ENCODE peak calls at places on chromosome 15, in five cellular contexts. W, X, D, O and R are unnamed samples.
A peak's percentile ranks its signal among the peaks of the same experiment; 100 is the strongest.

GRCh38 chr15:99987701-99988100 is 254.5 kb upstream of the LYSMD4 start:
- DNase-seq in W (no peak), X (no peak), D (peak; percentile 62), O (no peak), R (no peak)

GRCh38 chr15:85380860-85381535 is 595 bp downstream of the AKAP13 start:
- DNase-seq in W (no peak), X (peak; percentile 57), D (peak; percentile 86), O (peak; percentile 22), R (no peak)

GRCh38 chr15:69895202-69895601 is 202.5 kb downstream of the TLE3 start:
- DNase-seq in W (no peak), X (no peak), D (no peak), O (no peak), R (no peak)

GRCh38 chr15:60798821-60799220 is 319.9 kb upstream of the ICE2 start:
- DNase-seq in W (peak; percentile 72), X (no peak), D (no peak), O (no peak), R (no peak)

GRCh38 chr15:28181386-28181785 is 82.3 kb upstream of the OCA2 start:
- DNase-seq in W (no peak), X (no peak), D (no peak), O (no peak), R (no peak)

GRCh38 chr15:80816049-80816653 is 37.0 kb downstream of the CEMIP start:
- DNase-seq in W (no peak), X (no peak), D (no peak), O (no peak), R (no peak)

GRCh38 chr15:80766275-80766674 is 12.9 kb upstream of the CEMIP start:
- DNase-seq in W (no peak), X (no peak), D (no peak), O (no peak), R (no peak)

GRCh38 chr15:38547255-38547997 is 17.2 kb downstream of the RASGRP1 start:
- DNase-seq in W (no peak), X (no peak), D (no peak), O (no peak), R (no peak)

GRCh38 chr15:81480645-81481053 is 106.6 kb upstream of the TMC3 start:
- DNase-seq in W (peak; percentile 27), X (peak; percentile 33), D (no peak), O (peak; percentile 95), R (peak; percentile 70)

GRCh38 chr15:65400760-65401606 is 21.8 kb downstream of the IGDCC4 start:
- DNase-seq in W (peak; percentile 46), X (peak; percentile 43), D (peak; percentile 81), O (peak; percentile 37), R (peak; percentile 41)

GRCh38 chr15:62886431-62887071 is 156.0 kb upstream of the TPM1 start:
- DNase-seq in W (peak; percentile 42), X (no peak), D (no peak), O (no peak), R (no peak)

GRCh38 chr15:90911302-90911623 is 8.2 kb downstream of the MAN2A2 start:
- DNase-seq in W (no peak), X (no peak), D (no peak), O (no peak), R (no peak)

GRCh38 chr15:64019764-64020163 is 26.5 kb downstream of the DAPK2 start:
- DNase-seq in W (no peak), X (no peak), D (no peak), O (no peak), R (peak; percentile 57)

GRCh38 chr15:60612400-60613048 is 133.6 kb upstream of the ICE2 start:
- DNase-seq in W (peak; percentile 12), X (no peak), D (no peak), O (no peak), R (no peak)

GRCh38 chr15:43958894-43959330 is 132.1 kb downstream of the WDR76 start:
- DNase-seq in W (peak; percentile 46), X (no peak), D (no peak), O (no peak), R (no peak)

GRCh38 chr15:48559270-48559669 is 86.2 kb downstream of the FBN1 start:
- DNase-seq in W (no peak), X (peak; percentile 48), D (no peak), O (no peak), R (no peak)

GRCh38 chr15:28955686-28956421 is 70.1 kb downstream of the APBA2 start:
- DNase-seq in W (no peak), X (no peak), D (peak; percentile 42), O (no peak), R (no peak)

GRCh38 chr15:57183041-57183440 is 193.3 kb upstream of the CGNL1 start:
- DNase-seq in W (no peak), X (no peak), D (no peak), O (no peak), R (no peak)

GRCh38 chr15:38603271-38603670 is 38.7 kb upstream of the RASGRP1 start:
- DNase-seq in W (no peak), X (no peak), D (no peak), O (no peak), R (no peak)

GRCh38 chr15:95940431-95940985 is 390.0 kb upstream of the NR2F2 start:
- DNase-seq in W (no peak), X (no peak), D (no peak), O (no peak), R (no peak)

GRCh38 chr15:64845183-64845611 is 3.5 kb downstream of the PLEKHO2 start:
- DNase-seq in W (no peak), X (no peak), D (no peak), O (peak; percentile 53), R (peak; percentile 46)

GRCh38 chr15:86121568-86121967 is 41.9 kb downstream of the AGBL1 start:
- DNase-seq in W (no peak), X (no peak), D (no peak), O (no peak), R (no peak)

GRCh38 chr15:32718822-32719716 is 1.3 kb downstream of the GREM1 start:
- DNase-seq in W (peak; percentile 13), X (no peak), D (peak; percentile 78), O (no peak), R (no peak)

GRCh38 chr15:51253385-51253784 is 85.0 kb downstream of the CYP19A1 start:
- DNase-seq in W (no peak), X (no peak), D (no peak), O (no peak), R (no peak)

GRCh38 chr15:90560229-90560771 is 30.6 kb downstream of the CRTC3 start:
- DNase-seq in W (peak; percentile 57), X (peak; percentile 68), D (no peak), O (peak; percentile 75), R (peak; percentile 48)

GRCh38 chr15:72217216-72217615 is 13.8 kb downstream of the PKM start:
- DNase-seq in W (no peak), X (no peak), D (no peak), O (no peak), R (no peak)

GRCh38 chr15:41013698-41014414 is 60.6 kb downstream of the CHAC1 start:
- DNase-seq in W (no peak), X (no peak), D (no peak), O (no peak), R (no peak)

GRCh38 chr15:31511707-31512310 is 185.2 kb downstream of the KLF13 start:
- DNase-seq in W (no peak), X (no peak), D (no peak), O (peak; percentile 2), R (no peak)

GRCh38 chr15:46525984-46526725 is 891.3 kb downstream of the SQOR start:
- DNase-seq in W (no peak), X (no peak), D (no peak), O (no peak), R (no peak)

GRCh38 chr15:38344351-38344750 is 91.7 kb downstream of the SPRED1 start:
- DNase-seq in W (no peak), X (no peak), D (no peak), O (no peak), R (no peak)

GRCh38 chr15:51758645-51759044 is 7.2 kb downstream of the TMOD2 start:
- DNase-seq in W (peak; percentile 42), X (peak; percentile 93), D (no peak), O (peak; percentile 40), R (peak; percentile 56)

DNA sequence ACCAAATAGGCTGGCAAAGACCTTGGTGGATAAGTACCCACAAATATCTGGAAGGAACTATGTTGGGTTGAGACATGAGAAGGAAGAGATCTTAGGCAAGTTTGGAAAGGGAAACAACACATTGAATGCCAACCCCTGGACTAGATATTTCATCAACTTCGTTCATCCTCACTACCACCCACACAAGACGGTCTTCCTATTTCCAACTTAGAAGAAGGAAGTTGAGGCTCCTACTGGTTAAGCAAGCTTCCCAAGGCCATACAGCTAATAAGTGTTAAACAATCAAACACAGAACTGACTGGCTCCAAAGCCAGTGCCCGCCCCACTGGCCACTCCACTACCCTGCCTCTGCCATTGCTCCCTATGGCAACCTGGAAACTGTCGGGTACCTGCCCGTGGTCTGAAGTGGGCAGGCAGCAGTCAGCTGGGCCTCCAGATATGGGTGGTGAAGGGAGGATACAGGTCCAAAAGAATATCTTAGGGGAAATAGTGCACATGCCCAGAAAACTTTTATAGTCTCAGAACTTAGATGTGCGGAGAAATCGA is 94.9 kb downstream of the LIPC start:
- DNase-seq in W (no peak), X (no peak), D (no peak), O (no peak), R (no peak)
- H3K27me3 ChIP-seq in W (no peaks in the 10 kb centered on the region), X (no peaks in the 10 kb centered on the region), D (no peaks in the 10 kb centered on the region), O (no peaks in the 10 kb centered on the region), R (no peaks in the 10 kb centered on the region)

DNA sequence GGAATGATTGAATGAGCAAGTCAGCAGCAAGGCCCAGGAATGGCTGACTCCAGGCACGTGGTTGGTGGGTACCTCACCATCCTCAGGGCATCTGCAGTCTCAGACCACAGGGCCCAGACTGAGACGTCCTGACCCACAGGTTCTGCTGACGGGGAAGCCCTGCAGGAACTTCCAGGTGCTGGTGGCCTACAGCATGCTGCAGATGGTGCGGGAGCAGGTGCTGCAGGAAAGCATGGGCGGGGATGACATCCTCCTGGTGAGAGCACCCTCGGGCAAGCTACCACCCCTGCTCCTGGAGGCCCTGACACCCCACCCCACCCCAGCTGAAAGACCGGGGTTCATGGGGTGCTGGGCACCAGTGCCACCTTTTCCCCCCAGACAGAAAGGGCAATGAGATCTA is 14.1 kb downstream of the TBC1D21 start:
- DNase-seq in W (no peak), X (no peak), D (no peak), O (no peak), R (no peak)
- H3K27me3 ChIP-seq in W (no peaks in the 10 kb centered on the region), X (no peaks in the 10 kb centered on the region), D (no peaks in the 10 kb centered on the region), O (peaks cover 5% of the 10 kb centered on the region), R (no peaks in the 10 kb centered on the region)

GRCh38 chr15:77514635-77515421 is 94.1 kb downstream of the HMG20A start:
- DNase-seq in W (no peak), X (no peak), D (no peak), O (no peak), R (no peak)
- H3K27me3 ChIP-seq in W (no peaks in the 10 kb centered on the region), X (no peaks in the 10 kb centered on the region), D (no peaks in the 10 kb centered on the region), O (no peaks in the 10 kb centered on the region), R (no peaks in the 10 kb centered on the region)

GRCh38 chr15:26070095-26070532 is 207.0 kb upstream of the ATP10A start:
- DNase-seq in W (no peak), X (no peak), D (no peak), O (no peak), R (no peak)

GRCh38 chr15:26065723-26066122 is 202.6 kb upstream of the ATP10A start:
- DNase-seq in W (no peak), X (no peak), D (no peak), O (no peak), R (no peak)

GRCh38 chr15:26069204-26069603 is 206.1 kb upstream of the ATP10A start:
- DNase-seq in W (no peak), X (no peak), D (no peak), O (no peak), R (no peak)

DNA sequence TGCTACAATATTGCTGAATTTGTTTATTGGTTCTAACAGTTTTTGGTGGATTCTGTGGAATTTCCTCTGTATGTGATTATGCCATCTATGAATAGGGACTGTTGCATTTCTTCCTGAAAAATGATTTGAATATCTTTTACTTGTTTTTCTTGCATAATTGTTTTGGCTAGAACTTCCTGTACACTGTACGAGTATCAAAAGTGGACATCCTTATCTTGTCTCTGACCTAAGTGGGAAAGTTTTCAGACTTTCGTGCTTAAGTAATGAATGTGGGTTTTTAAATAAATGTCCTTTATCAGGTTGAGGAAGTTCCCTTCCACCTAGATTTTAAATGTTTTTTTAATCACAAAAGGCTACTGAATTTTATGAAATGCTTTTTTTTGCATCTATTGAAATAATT is 203.8 kb upstream of the ATP10A start:
- DNase-seq in W (no peak), X (no peak), D (no peak), O (no peak), R (no peak)
- H3K27me3 ChIP-seq in W (no peaks in the 10 kb centered on the region), X (no peaks in the 10 kb centered on the region), D (peaks cover 2% of the 10 kb centered on the region), O (no peaks in the 10 kb centered on the region), R (peaks cover 11% of the 10 kb centered on the region)